ENCODE peak calls at places on chromosomes 2 and 18, in five cellular contexts. Y is CD4-positive, CD25-positive, alpha-beta regulatory T cell; R is IMR-90; I is body of pancreas; U is heart left ventricle. N is an unnamed sample.

GRCh38 chr2:154370873-154371272 is 327.6 kb upstream of the KCNJ3 start:
- DNase-seq in Y (no peak), U (no peak), R (no peak), I (no peak), N (no peak)

GRCh38 chr2:173401716-173402326 is 47.1 kb downstream of the CDCA7 start:
- DNase-seq in R (peak; percentile 8), Y (no peak), I (no peak), U (no peak), N (no peak)

GRCh38 chr2:29420999-29421856 is 306.0 kb downstream of the CLIP4 start:
- DNase-seq in U (no peak), Y (no peak), I (no peak), R (peak; percentile 40), N (no peak)

GRCh38 chr2:172168917-172169346 is 66.2 kb upstream of the DLX2 start:
- DNase-seq in Y (no peak), R (peak; percentile 75), U (no peak), I (no peak), N (no peak)

GRCh38 chr18:23377669-23378469 is 75.2 kb upstream of the RIOK3 start:
- DNase-seq in U (no peak), R (peak; percentile 92), I (no peak), Y (peak; percentile 73), N (no peak)

GRCh38 chr2:218961651-218962570 is 2.4 kb downstream of the CDK5R2 start:
- DNase-seq in R (no peak), Y (no peak), U (no peak), I (no peak), N (no peak)

GRCh38 chr2:222709191-222709891 is 37.9 kb downstream of the MOGAT1 start:
- DNase-seq in R (peak; percentile 99), I (peak; percentile 63), U (peak; percentile 78), Y (no peak), N (peak; percentile 23)

GRCh38 chr18:8116346-8117007 is 492.8 kb upstream of the RAB12 start:
- DNase-seq in Y (no peak), R (peak; percentile 83), I (peak; percentile 13), U (no peak), N (no peak)

GRCh38 chr2:105802587-105802986 is 57.9 kb downstream of the NCK2 start:
- DNase-seq in R (no peak), Y (peak; percentile 67), U (no peak), I (no peak), N (no peak)

GRCh38 chr2:15134957-15135356 is 426.2 kb downstream of the NBAS start:
- DNase-seq in I (no peak), Y (no peak), U (no peak), R (no peak), N (no peak)

GRCh38 chr18:12552884-12553242 is 105.0 kb downstream of the SPIRE1 start:
- DNase-seq in U (no peak), I (no peak), R (no peak), Y (no peak), N (no peak)

GRCh38 chr18:79964330-79965118 is at the start of gene HSBP1L1:
- DNase-seq in R (no peak), U (peak; percentile 61), Y (peak; percentile 70), I (peak; percentile 83), N (peak; percentile 56)

GRCh38 chr2:219736196-219736595 is 108.8 kb downstream of the SLC4A3 start:
- DNase-seq in R (peak; percentile 81), I (peak; percentile 44), U (no peak), Y (peak; percentile 26), N (peak; percentile 64)

GRCh38 chr18:22796069-22796468 is 137.1 kb upstream of the RBBP8 start:
- DNase-seq in U (no peak), Y (no peak), R (peak; percentile 6), I (no peak), N (no peak)

GRCh38 chr2:76930076-76930734 is 592.0 kb downstream of the LRRTM4 start:
- DNase-seq in Y (no peak), I (no peak), U (no peak), R (no peak), N (no peak)

GRCh38 chr2:32564417-32565035 is 63.3 kb upstream of the TTC27 start:
- DNase-seq in R (no peak), Y (no peak), I (no peak), U (no peak), N (no peak)

GRCh38 chr2:124018894-124019293 is 6.2 kb upstream of the CNTNAP5 start:
- DNase-seq in U (no peak), R (no peak), I (no peak), Y (no peak), N (no peak)

GRCh38 chr2:197209274-197209673 is 101.3 kb downstream of the ANKRD44 start:
- DNase-seq in I (no peak), R (no peak), U (no peak), Y (peak; percentile 40), N (no peak)

GRCh38 chr2:45826889-45827635 is 175.6 kb downstream of the PRKCE start:
- DNase-seq in I (no peak), U (peak; percentile 57), Y (no peak), R (peak; percentile 63), N (no peak)

GRCh38 chr2:48707466-48707865 is 48.1 kb downstream of the LHCGR start:
- DNase-seq in Y (peak; percentile 28), U (no peak), R (peak; percentile 30), I (no peak), N (no peak)

GRCh38 chr2:42348113-42348805 is 12.8 kb downstream of the COX7A2L start:
- DNase-seq in Y (no peak), I (no peak), U (no peak), R (no peak), N (no peak)

GRCh38 chr2:202376460-202377307 is 557 bp downstream of the BMPR2 start:
- DNase-seq in I (peak; percentile 38), U (peak; percentile 58), R (peak; percentile 41), Y (no peak), N (no peak)

GRCh38 chr18:23964282-23965238 is 50.0 kb upstream of the TTC39C start:
- DNase-seq in Y (peak; percentile 71), I (peak; percentile 31), U (no peak), R (no peak), N (no peak)

GRCh38 chr2:27078267-27079194 is at the start of gene EMILIN1:
- DNase-seq in Y (no peak), I (peak; percentile 52), U (peak; percentile 86), R (peak; percentile 96), N (no peak)

GRCh38 chr18:2569338-2570207 is 1.7 kb downstream of the METTL4 start:
- DNase-seq in R (no peak), I (no peak), Y (no peak), U (no peak), N (no peak)

GRCh38 chr2:218285604-218286003 is 6.7 kb downstream of the TMBIM1 start:
- DNase-seq in Y (no peak), R (peak; percentile 48), U (peak; percentile 73), I (peak; percentile 91), N (no peak)

GRCh38 chr2:186639939-186640338 is 50.1 kb downstream of the ITGAV start:
- DNase-seq in R (no peak), I (no peak), U (no peak), Y (no peak), N (no peak)

GRCh38 chr2:9752441-9753275 is 90.6 kb upstream of the TAF1B start:
- DNase-seq in Y (peak; percentile 87), I (peak; percentile 35), U (no peak), R (peak; percentile 70), N (no peak)

DNA sequence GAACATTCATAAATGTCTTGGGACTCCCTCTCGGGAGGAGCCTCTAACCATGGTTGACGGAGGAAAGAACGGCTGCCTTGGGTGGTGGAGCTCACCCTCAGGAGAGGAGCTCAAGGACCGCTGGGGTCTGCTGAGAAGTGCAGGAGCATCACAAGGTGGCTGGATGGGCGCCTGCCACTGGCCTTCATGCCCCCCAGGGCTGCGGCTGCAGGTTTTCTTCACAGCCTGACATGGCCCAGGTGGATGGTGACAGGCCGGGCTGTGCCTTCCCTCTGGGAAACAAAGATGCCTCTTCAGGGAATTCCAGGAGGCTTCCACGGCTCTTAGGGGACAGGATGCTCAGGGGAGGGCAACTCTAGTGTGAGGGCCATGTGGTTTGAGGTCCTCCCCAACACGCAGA is 119.5 kb upstream of the PXDN start:
- DNase-seq in R (no peak), I (no peak), Y (no peak), U (no peak), N (no peak)
- H3K27ac ChIP-seq in R (no peak overlapping the region), I (no peak overlapping the region), Y (no peak overlapping the region), U (no peak overlapping the region), N (no peak overlapping the region)

GRCh38 chr2:20611844-20612356 is 39.0 kb downstream of the HS1BP3 start:
- DNase-seq in I (no peak), U (no peak), Y (no peak), R (no peak), N (no peak)
- H3K4me1 ChIP-seq in I (peaks cover 41% of the 10 kb centered on the region), U (peaks cover 84% of the 10 kb centered on the region), Y (no peaks in the 10 kb centered on the region), R (peaks cover 17% of the 10 kb centered on the region), N (peaks cover 16% of the 10 kb centered on the region)

GRCh38 chr2:231160701-231161100 is 35.9 kb upstream of the HTR2B start:
- DNase-seq in I (no peak), R (no peak), Y (no peak), U (no peak), N (no peak)

GRCh38 chr2:231159306-231159705 is 34.5 kb upstream of the HTR2B start:
- DNase-seq in U (no peak), I (no peak), Y (no peak), R (no peak), N (no peak)

GRCh38 chr2:231161252-231162035 is 36.6 kb upstream of the HTR2B start:
- DNase-seq in Y (peak; percentile 66), R (no peak), I (no peak), U (no peak), N (no peak)

GRCh38 chr2:231163011-231163410 is 35.4 kb upstream of the ARMC9 start:
- DNase-seq in Y (no peak), I (no peak), U (no peak), R (no peak), N (no peak)

DNA sequence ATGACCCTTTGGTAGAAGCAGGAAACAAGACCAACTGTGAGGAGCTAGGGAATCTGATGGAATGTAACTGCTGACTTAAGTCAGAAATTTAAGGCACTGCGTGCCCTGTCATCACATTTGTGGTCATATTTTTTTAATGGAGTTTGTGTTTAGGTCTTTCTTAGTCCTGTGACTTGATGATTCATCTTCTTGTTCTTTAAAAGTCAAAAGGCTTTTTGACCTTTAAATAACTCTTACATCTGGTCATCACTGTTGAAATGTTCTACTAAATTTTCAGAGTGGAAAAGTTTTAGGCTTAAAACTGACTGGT is 36.4 kb upstream of the ARMC9 start:
- DNase-seq in I (peak; percentile 40), R (peak; percentile 99), U (no peak), Y (no peak), N (no peak)
- H3K27ac ChIP-seq in I (no peak overlapping the region), R (peak overlapping the region; percentile 100), U (peak overlapping the region; percentile 20), Y (no peak overlapping the region), N (no peak overlapping the region)

GRCh38 chr2:36356199-36356989 is 816 bp downstream of the CRIM1 start:
- DNase-seq in I (peak; percentile 44), R (peak; percentile 34), Y (peak; percentile 31), U (peak; percentile 47), N (peak; percentile 39)
- H3K4me1 ChIP-seq in I (peaks cover 25% of the 10 kb centered on the region), R (peaks cover 16% of the 10 kb centered on the region), Y (peaks cover 24% of the 10 kb centered on the region), U (peaks cover 61% of the 10 kb centered on the region), N (peaks cover 6% of the 10 kb centered on the region)

DNA sequence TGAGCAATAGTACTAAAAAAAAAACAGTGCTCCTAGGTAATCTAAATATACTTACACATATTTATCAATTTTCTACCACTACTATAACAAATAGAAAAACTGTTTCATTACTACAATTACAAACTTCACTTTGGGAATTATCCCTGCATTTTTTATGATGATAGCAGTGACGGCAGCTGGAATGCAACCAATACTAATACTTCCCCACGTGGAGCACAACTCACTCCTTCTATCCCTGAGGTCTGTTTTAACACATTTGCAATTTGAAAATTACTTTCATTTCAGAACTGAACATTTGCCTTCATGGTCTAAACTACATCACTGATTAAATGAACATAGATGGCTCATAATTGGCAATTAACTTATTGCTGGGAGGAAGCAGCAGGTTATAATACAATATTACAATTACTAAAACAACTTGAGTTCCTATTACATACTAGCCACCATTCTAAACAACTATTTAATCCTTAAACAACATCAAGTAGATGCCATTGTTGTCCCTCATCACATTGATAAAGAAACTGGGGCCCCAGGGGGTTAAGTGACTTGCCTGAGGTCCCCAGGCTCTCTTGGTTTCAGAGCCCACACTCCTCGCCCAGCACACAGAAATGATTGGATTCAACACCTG is 6.4 kb downstream of the COLEC12 start:
- DNase-seq in I (no peak), Y (no peak), U (no peak), R (peak; percentile 54), N (no peak)
- H3K27ac ChIP-seq in I (no peak overlapping the region), Y (no peak overlapping the region), U (no peak overlapping the region), R (no peak overlapping the region), N (no peak overlapping the region)